ENCODE peak calls at places on chromosomes 5 and 9, in ten cellular contexts. Q is GM23338, D is osteoblast, C is cardiac muscle cell, O is heart left ventricle, W is lower lobe of right lung, Y is ovary, K is uterus, U is breast epithelium, F is K562. H is an unnamed sample.
A peak's percentile ranks its signal among the peaks of the same experiment; 100 is the strongest.

GRCh38 chr9:17578911-17579793 is at the start of gene SH3GL2:
- DNase-seq in C (peak; percentile 27), D (peak; percentile 89), Q (peak; percentile 97), F (no peak), O (peak; percentile 56), K (peak; percentile 44), Y (no peak), W (peak; percentile 73), U (no peak), H (peak; percentile 8)

GRCh38 chr5:117143381-117143780 is 568.8 kb upstream of the SEMA6A start:
- DNase-seq in C (no peak), Q (no peak), D (no peak), U (no peak), K (no peak), F (no peak), O (no peak), W (no peak), Y (no peak), H (no peak)

GRCh38 chr5:140293091-140293996 is 9.6 kb downstream of the PFDN1 start:
- DNase-seq in W (no peak), D (no peak), F (no peak), Y (no peak), U (no peak), K (no peak), C (peak; percentile 59), Q (no peak), O (no peak), H (peak; percentile 42)

GRCh38 chr5:112995764-112996618 is 19.4 kb downstream of the DCP2 start:
- DNase-seq in U (peak; percentile 60), F (peak; percentile 58), Y (peak; percentile 84), O (peak; percentile 66), D (no peak), C (peak; percentile 79), K (peak; percentile 71), W (peak; percentile 52), Q (peak; percentile 80), H (peak; percentile 82)

GRCh38 chr5:10860196-10860543 is 99.1 kb upstream of the DAP start:
- DNase-seq in Q (no peak), K (no peak), O (no peak), C (no peak), U (no peak), D (no peak), W (no peak), Y (no peak), F (no peak), H (no peak)

GRCh38 chr9:132418743-132419363 is 8.8 kb downstream of the CFAP77 start:
- DNase-seq in W (no peak), D (no peak), Q (no peak), O (no peak), K (no peak), Y (no peak), F (no peak), C (no peak), U (no peak), H (no peak)

GRCh38 chr9:135144581-135145108 is 57.2 kb downstream of the OLFM1 start:
- DNase-seq in F (no peak), C (no peak), K (no peak), Y (no peak), D (peak; percentile 50), O (no peak), Q (no peak), U (no peak), W (no peak), H (no peak)

GRCh38 chr5:23042231-23042630 is 189.1 kb upstream of the CDH12 start:
- DNase-seq in F (no peak), K (no peak), D (no peak), O (no peak), W (no peak), U (no peak), C (no peak), Q (no peak), Y (no peak), H (no peak)

GRCh38 chr9:71285191-71285656 is 163.8 kb upstream of the TRPM3 start:
- DNase-seq in K (no peak), Y (no peak), W (no peak), C (peak; percentile 75), F (peak; percentile 12), U (no peak), Q (peak; percentile 91), D (peak; percentile 77), O (no peak), H (peak; percentile 77)

GRCh38 chr9:135810806-135811575 is 96.4 kb downstream of the CAMSAP1 start:
- DNase-seq in C (no peak), D (peak; percentile 23), W (peak; percentile 41), F (no peak), U (no peak), Y (peak; percentile 25), K (no peak), O (no peak), Q (no peak), H (no peak)

GRCh38 chr9:78669591-78669990 is 372.7 kb downstream of the PSAT1 start:
- DNase-seq in D (no peak), U (no peak), K (no peak), W (no peak), O (no peak), Q (no peak), F (no peak), C (no peak), Y (no peak), H (no peak)

GRCh38 chr9:132214027-132214622 is 52.3 kb downstream of the NTNG2 start:
- DNase-seq in U (peak; percentile 82), Q (peak; percentile 85), K (peak; percentile 81), F (no peak), Y (peak; percentile 76), O (peak; percentile 89), C (peak; percentile 93), W (peak; percentile 73), D (peak; percentile 99), H (peak; percentile 89)

GRCh38 chr5:55160493-55161209 is 680 bp downstream of the GPX8 start:
- DNase-seq in C (peak; percentile 96), D (peak; percentile 88), O (peak; percentile 58), U (peak; percentile 49), K (peak; percentile 62), W (no peak), Q (peak; percentile 70), F (no peak), Y (no peak), H (peak; percentile 97)

GRCh38 chr5:67028371-67028770 is 168.2 kb downstream of the CD180 start:
- DNase-seq in W (no peak), O (no peak), U (no peak), D (no peak), C (no peak), F (no peak), K (no peak), Q (no peak), Y (no peak), H (no peak)

GRCh38 chr9:113563856-113564514 is 100.5 kb downstream of the RGS3 start:
- DNase-seq in D (peak; percentile 66), U (no peak), C (no peak), Q (no peak), O (no peak), K (peak; percentile 13), W (no peak), Y (peak; percentile 3), F (no peak), H (no peak)

GRCh38 chr5:55471468-55471867 is 63.3 kb downstream of the PLPP1 start:
- DNase-seq in Y (no peak), O (no peak), U (no peak), C (no peak), W (no peak), Q (no peak), K (no peak), F (no peak), D (no peak), H (no peak)

GRCh38 chr5:64680289-64680688 is 10.0 kb upstream of the SHISAL2B start:
- DNase-seq in D (no peak), Q (peak; percentile 70), U (no peak), O (no peak), Y (no peak), F (no peak), W (no peak), C (no peak), K (no peak), H (peak; percentile 13)
- TF ChIP-seq CTCF in D (peak; percentile 36), Q (peak; percentile 65), U (no peak), O (no peak), Y (no peak), F (peak; percentile 28), W (no peak), C (peak; percentile 20), K (no peak), H (peak; percentile 39)

DNA sequence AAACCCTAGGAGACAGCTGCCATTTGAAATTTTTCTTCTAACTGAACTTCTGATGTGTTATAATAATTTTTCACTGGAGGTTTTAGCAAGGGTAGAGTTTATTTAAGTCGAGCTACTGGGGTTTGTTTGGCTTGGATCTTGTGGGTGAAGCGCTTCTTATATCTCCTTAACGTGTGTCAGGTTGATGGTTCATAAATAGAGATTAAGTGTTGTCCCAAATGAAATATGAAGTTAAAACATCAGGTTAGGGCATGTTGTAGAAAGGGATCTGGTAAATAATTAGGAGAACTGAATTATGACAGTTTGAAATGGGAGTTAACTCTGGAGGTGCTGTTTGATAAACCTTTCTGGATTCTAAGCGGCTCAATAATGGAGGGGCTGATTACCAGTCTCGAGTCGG is 717.1 kb upstream of the WWC1 start:
- DNase-seq in U (no peak), K (no peak), Q (no peak), W (no peak), Y (no peak), C (no peak), O (no peak), D (no peak), F (no peak), H (no peak)
- H3K4me3 ChIP-seq in U (no peak overlapping the region), K (no peak overlapping the region), Q (peak overlapping the region; percentile 55), W (no peak overlapping the region), Y (no peak overlapping the region), C (peak overlapping the region; percentile 78), O (no peak overlapping the region), D (no peak overlapping the region), F (no peak overlapping the region), H (no peak overlapping the region)

DNA sequence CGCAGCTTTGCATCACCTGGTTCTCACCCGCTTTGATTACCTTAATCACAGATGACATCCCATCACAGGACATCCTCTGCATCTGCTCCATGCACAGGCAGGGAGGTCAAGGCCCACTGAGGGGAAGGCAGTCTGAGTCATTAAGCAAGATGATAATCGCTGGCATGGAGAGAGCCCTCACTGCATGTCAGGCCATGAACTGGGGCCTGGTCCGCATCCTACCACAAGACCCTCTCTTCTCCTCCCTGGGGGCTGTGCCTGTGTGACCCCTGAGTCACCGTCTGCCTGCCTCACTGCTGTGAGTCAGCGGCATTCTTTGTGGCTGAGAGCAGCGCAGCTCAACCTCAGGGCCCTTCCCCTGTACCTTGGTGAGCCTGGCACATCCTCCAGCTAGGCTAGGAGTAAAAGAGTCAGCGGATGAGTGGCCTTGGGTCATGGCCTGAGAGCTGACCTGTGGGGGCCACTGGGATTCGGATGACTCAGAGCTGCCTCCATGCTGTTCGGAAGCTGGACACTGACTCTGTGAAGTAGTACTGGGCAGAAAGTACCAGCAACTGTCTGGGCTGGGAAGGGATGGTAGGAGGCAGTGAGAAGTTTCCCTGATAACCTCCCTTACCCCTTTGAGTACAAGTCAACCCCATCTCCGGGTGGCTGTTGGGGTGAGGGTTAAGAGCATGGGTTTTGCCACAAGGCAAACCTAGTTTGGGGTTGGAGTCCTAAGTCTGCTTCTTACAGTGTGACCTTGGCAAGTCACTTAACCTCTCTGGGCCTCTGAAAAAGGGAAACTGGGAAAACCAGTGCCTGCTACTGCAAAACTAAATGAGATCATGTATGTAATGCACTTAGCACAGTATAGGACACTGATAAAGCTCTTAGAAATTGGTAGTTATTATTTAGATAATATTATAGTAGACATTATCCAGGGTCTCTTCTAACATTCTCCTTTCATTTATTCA is 14.6 kb upstream of the ARSI start:
- DNase-seq in U (no peak), C (peak; percentile 85), O (no peak), Y (no peak), K (no peak), D (peak; percentile 96), W (no peak), Q (peak; percentile 9), F (peak; percentile 31), H (peak; percentile 79)
- TF ChIP-seq CTCF in U (no peak), C (no peak), O (no peak), Y (no peak), K (no peak), D (no peak), W (no peak), Q (no peak), F (no peak), H (no peak)

GRCh38 chr5:164296603-164297080 is 791.2 kb downstream of the MAT2B start:
- DNase-seq in Y (no peak), W (no peak), F (peak; percentile 8), D (peak; percentile 65), U (no peak), K (no peak), Q (peak; percentile 87), C (peak; percentile 57), O (no peak), H (peak; percentile 58)
- H3K4me3 ChIP-seq in Y (no peak overlapping the region), W (no peak overlapping the region), F (peak overlapping the region; percentile 3), D (peak overlapping the region; percentile 73), U (no peak overlapping the region), K (no peak overlapping the region), Q (peak overlapping the region; percentile 15), C (peak overlapping the region; percentile 10), O (no peak overlapping the region), H (peak overlapping the region; percentile 67)

H was measured in fibroblast of the aortic adventitia.